ENCODE peak calls at places on chromosome 16, in seven cellular contexts. H is NCI-H1930; Y is ELR; Z is activated CD8-positive, alpha-beta memory T cell treated with anti-CD3 and anti-CD28 coated beads, Interleukin-2, amount 50 U/mL, for 4 hours; P is activated CD4-positive, CD25-positive, alpha-beta regulatory T cell; O is tibial artery; R is activated T-helper 1 cell treated with anti-CD3 and anti-CD28 coated beads, Interleukin-12 subunit alpha, Interleukin-12 subunit beta, Interleukin-2, Interleukin-4 antibody, amounts not matched to agents 30 ng/mL and 10 ng/mL and 1 ng/mL, durations not matched to agents 14 hours and 24 hours and 36 hours. F is an unnamed sample.

GRCh38 chr16:2388875-2389433 is 40.3 kb upstream of the CCNF start:
- DNase-seq in Z (no peak), O (no peak), Y (peak), H (no peak), R (no peak), P (no peak), F (no peak)

GRCh38 chr16:4675864-4676786 is 17.2 kb upstream of the NUDT16L1 start:
- DNase-seq in R (peak), Y (no peak), P (no peak), Z (peak), H (no peak), O (no peak), F (peak)

GRCh38 chr16:56643080-56643778 is 4.8 kb downstream of the MT1A start:
- DNase-seq in O (peak), P (peak), H (peak), Z (peak), R (peak), Y (peak), F (peak)

GRCh38 chr16:9091867-9092281 is 430 bp downstream of the HAPSTR1 start:
- DNase-seq in Y (peak), H (no peak), Z (peak), O (peak), R (peak), P (no peak), F (peak)

GRCh38 chr16:66269631-66270332 is 96.7 kb upstream of the CDH5 start:
- DNase-seq in O (no peak), Z (no peak), P (no peak), H (no peak), Y (no peak), R (no peak), F (no peak)

GRCh38 chr16:47972246-47972985 is 183.4 kb downstream of the ABCC12 start:
- DNase-seq in Y (no peak), O (no peak), Z (no peak), P (no peak), R (no peak), H (no peak), F (no peak)

GRCh38 chr16:49575352-49576172 is 202.0 kb downstream of the C16orf78 start:
- DNase-seq in P (no peak), H (no peak), Z (no peak), Y (no peak), R (no peak), O (peak), F (no peak)

GRCh38 chr16:54939537-54940278 is 9.0 kb downstream of the IRX5 start:
- DNase-seq in P (no peak), H (no peak), R (no peak), Y (no peak), O (no peak), Z (no peak), F (no peak)

GRCh38 chr16:10368984-10369551 is 16.8 kb upstream of the ATF7IP2 start:
- DNase-seq in O (no peak), H (no peak), Z (no peak), Y (no peak), R (no peak), P (no peak), F (no peak)

GRCh38 chr16:30619643-30620042 is 9.5 kb upstream of the ZNF689 start:
- DNase-seq in Z (no peak), Y (no peak), H (no peak), O (no peak), R (no peak), P (no peak), F (no peak)

GRCh38 chr16:72241930-72242329 is 70.0 kb upstream of the PMFBP1 start:
- DNase-seq in Y (peak), R (no peak), H (peak), O (no peak), P (no peak), Z (no peak), F (no peak)

GRCh38 chr16:73058221-73058615 is 10.3 kb upstream of the ZFHX3 start:
- DNase-seq in O (peak), H (no peak), P (no peak), R (peak), Z (no peak), Y (peak), F (peak)

GRCh38 chr16:88508868-88509748 is 56.0 kb downstream of the ZFPM1 start:
- DNase-seq in O (no peak), R (no peak), Z (no peak), Y (no peak), P (no peak), H (no peak), F (no peak)

GRCh38 chr16:52469775-52470174 is 77.2 kb downstream of the TOX3 start:
- DNase-seq in R (no peak), Z (no peak), H (no peak), P (no peak), Y (no peak), O (no peak), F (no peak)

GRCh38 chr16:86580063-86580797 is 1.9 kb downstream of the FOXL1 start:
- DNase-seq in O (no peak), Z (no peak), R (no peak), H (no peak), Y (peak), P (no peak), F (no peak)

GRCh38 chr16:82603784-82604411 is 22.9 kb upstream of the CDH13 start:
- DNase-seq in Y (peak), Z (no peak), P (no peak), O (peak), H (no peak), R (no peak), F (no peak)

GRCh38 chr16:28110479-28110878 is 47.0 kb upstream of the GSG1L start:
- DNase-seq in R (no peak), H (no peak), Z (no peak), O (no peak), Y (no peak), P (no peak), F (no peak)

GRCh38 chr16:78058165-78058564 is 35.8 kb downstream of the CLEC3A start:
- DNase-seq in R (no peak), Z (no peak), O (no peak), P (no peak), Y (no peak), H (no peak), F (no peak)

GRCh38 chr16:9827062-9827752 is 355.0 kb downstream of the GRIN2A start:
- DNase-seq in O (no peak), Y (no peak), P (no peak), H (no peak), Z (no peak), R (no peak), F (no peak)

GRCh38 chr16:11090947-11091785 is 146.8 kb downstream of the CLEC16A start:
- DNase-seq in O (no peak), R (no peak), Y (no peak), P (no peak), H (no peak), Z (no peak), F (no peak)

GRCh38 chr16:4324871-4325740 is 9.2 kb downstream of the GLIS2 start:
- DNase-seq in R (no peak), P (no peak), Z (no peak), O (no peak), H (no peak), Y (no peak), F (no peak)

GRCh38 chr16:84448444-84448843 is 56.0 kb downstream of the MEAK7 start:
- DNase-seq in Y (no peak), P (no peak), H (no peak), Z (no peak), O (no peak), R (no peak), F (no peak)

GRCh38 chr16:11621920-11622651 is 35.4 kb upstream of the LITAF start:
- DNase-seq in P (no peak), H (no peak), O (no peak), R (peak), Z (peak), Y (no peak), F (peak)

GRCh38 chr16:47492428-47493357 is 31.6 kb downstream of the PHKB start:
- DNase-seq in Z (no peak), Y (no peak), H (no peak), R (no peak), P (peak), O (peak), F (no peak)

GRCh38 chr16:86584726-86585721 is 6.7 kb downstream of the FOXL1 start:
- DNase-seq in O (no peak), Z (no peak), H (no peak), R (no peak), P (no peak), Y (peak), F (no peak)

GRCh38 chr16:31527617-31528287 is at the start of gene AHSP:
- DNase-seq in Y (no peak), Z (no peak), O (no peak), P (no peak), H (no peak), R (no peak), F (no peak)

GRCh38 chr16:51666821-51667220 is 515.8 kb upstream of the SALL1 start:
- DNase-seq in Y (no peak), R (no peak), O (no peak), Z (no peak), H (no peak), P (no peak), F (no peak)

GRCh38 chr16:53055603-53056527 is 1.1 kb downstream of the CHD9 start:
- DNase-seq in P (no peak), R (no peak), Z (no peak), Y (peak), H (no peak), O (peak), F (no peak)

GRCh38 chr16:66935319-66936011 is at the start of gene CES2:
- DNase-seq in Y (peak), R (no peak), Z (no peak), H (no peak), P (no peak), O (no peak), F (no peak)

GRCh38 chr16:31507929-31508705 is at the start of gene RUSF1:
- DNase-seq in H (peak), Z (peak), Y (peak), O (peak), P (peak), R (peak), F (peak)

GRCh38 chr16:19840524-19841110 is 44.0 kb downstream of the GPRC5B start:
- DNase-seq in Z (no peak), O (no peak), R (no peak), H (no peak), P (no peak), Y (no peak), F (no peak)

GRCh38 chr16:78506372-78507193 is 407.1 kb downstream of the WWOX start:
- DNase-seq in P (no peak), O (no peak), Z (no peak), H (no peak), Y (no peak), R (no peak), F (no peak)

GRCh38 chr16:11350531-11351335 is 5.5 kb downstream of the RMI2 start:
- DNase-seq in P (no peak), R (no peak), Z (no peak), Y (peak), H (no peak), O (no peak), F (no peak)